ENCODE peak calls at places on chromosome 20, in eight cellular contexts. L is stimulated activated naive CD8-positive, alpha-beta T cell treated with anti-CD3 and anti-CD28 coated beads, Interleukin-15, Interleukin-2, amounts not matched to agents 100 U/mL and 50 U/mL, for 24 hours; C is Peyer's patch; W is breast epithelium; E is GM10248; S is WTC11; Q is GM06990; D is CD4-positive, alpha-beta T cell. R is an unnamed sample.

GRCh38 chr20:37316775-37317170 is 27.3 kb downstream of the MANBAL start:
- DNase-seq in L (no peak), C (no peak), W (no peak), E (no peak), S (no peak), Q (no peak), D (no peak), R (no peak)

GRCh38 chr20:35298264-35298663 is 6.0 kb upstream of the FAM83C start:
- DNase-seq in L (no peak), C (no peak), W (no peak), E (no peak), S (no peak), Q (no peak), D (no peak), R (no peak)

GRCh38 chr20:4905612-4906011 is 95.7 kb downstream of the SLC23A2 start:
- DNase-seq in L (no peak), C (no peak), W (no peak), E (no peak), S (no peak), Q (no peak), D (no peak), R (no peak)

GRCh38 chr20:1935696-1936366 is 40.6 kb downstream of the SIRPA start:
- DNase-seq in L (no peak), C (peak), W (no peak), E (no peak), S (no peak), Q (no peak), D (no peak), R (no peak)

GRCh38 chr20:64130876-64131275 is 23.5 kb upstream of the NPBWR2 start:
- DNase-seq in L (no peak), C (no peak), W (no peak), E (no peak), S (no peak), Q (no peak), D (no peak), R (no peak)

GRCh38 chr20:45860573-45861011 is 3.2 kb downstream of the ZSWIM3 start:
- DNase-seq in L (no peak), C (no peak), W (no peak), E (no peak), S (no peak), Q (no peak), D (no peak), R (no peak)

GRCh38 chr20:16243470-16243869 is 329.8 kb downstream of the KIF16B start:
- DNase-seq in L (no peak), C (no peak), W (no peak), E (no peak), S (no peak), Q (no peak), D (no peak), R (no peak)

GRCh38 chr20:22763257-22763906 is 179.0 kb upstream of the FOXA2 start:
- DNase-seq in L (no peak), C (no peak), W (no peak), E (no peak), S (no peak), Q (no peak), D (no peak), R (no peak)

GRCh38 chr20:61931476-61932198 is 134.0 kb downstream of the TAF4 start:
- DNase-seq in L (no peak), C (peak), W (peak), E (no peak), S (no peak), Q (no peak), D (no peak), R (no peak)

GRCh38 chr20:539848-540247 is 3.7 kb downstream of the CSNK2A1 start:
- DNase-seq in L (no peak), C (no peak), W (no peak), E (no peak), S (no peak), Q (no peak), D (no peak), R (no peak)

GRCh38 chr20:20740595-20740994 is 28.2 kb upstream of the RALGAPA2 start:
- DNase-seq in L (no peak), C (no peak), W (no peak), E (no peak), S (no peak), Q (no peak), D (no peak), R (no peak)

GRCh38 chr20:43736588-43737091 is 9.8 kb upstream of the GTSF1L start:
- DNase-seq in L (peak), C (no peak), W (no peak), E (peak), S (peak), Q (peak), D (no peak), R (peak)

GRCh38 chr20:40960101-40960500 is 68.5 kb upstream of the TOP1 start:
- DNase-seq in L (no peak), C (peak), W (no peak), E (no peak), S (no peak), Q (no peak), D (no peak), R (peak)

GRCh38 chr20:22354647-22355046 is 229.7 kb downstream of the FOXA2 start:
- DNase-seq in L (no peak), C (no peak), W (no peak), E (no peak), S (no peak), Q (no peak), D (no peak), R (no peak)

GRCh38 chr20:62400021-62400420 is 7.1 kb downstream of the CABLES2 start:
- DNase-seq in L (no peak), C (no peak), W (no peak), E (no peak), S (no peak), Q (no peak), D (no peak), R (no peak)

GRCh38 chr20:20241966-20242365 is 125.9 kb upstream of the INSM1 start:
- DNase-seq in L (no peak), C (no peak), W (no peak), E (no peak), S (no peak), Q (no peak), D (no peak), R (no peak)

GRCh38 chr20:4384961-4385360 is 336.7 kb upstream of the PRND start:
- DNase-seq in L (no peak), C (no peak), W (no peak), E (no peak), S (no peak), Q (no peak), D (no peak), R (no peak)

GRCh38 chr20:3797592-3798404 is 1.7 kb downstream of the CDC25B start:
- DNase-seq in L (peak), C (no peak), W (no peak), E (peak), S (no peak), Q (no peak), D (no peak), R (no peak)

GRCh38 chr20:33515569-33516216 is 25.8 kb downstream of the CBFA2T2 start:
- DNase-seq in L (no peak), C (no peak), W (no peak), E (no peak), S (no peak), Q (no peak), D (no peak), R (no peak)

GRCh38 chr20:59255256-59255655 is 45.2 kb upstream of the EDN3 start:
- DNase-seq in L (no peak), C (no peak), W (no peak), E (no peak), S (no peak), Q (no peak), D (no peak), R (no peak)

GRCh38 chr20:45972500-45973183 is 639 bp upstream of the ZNF335 start:
- DNase-seq in L (no peak), C (peak), W (no peak), E (peak), S (no peak), Q (no peak), D (no peak), R (peak)

GRCh38 chr20:1718604-1719384 is 61.2 kb upstream of the SIRPG start:
- DNase-seq in L (no peak), C (no peak), W (no peak), E (no peak), S (no peak), Q (no peak), D (no peak), R (no peak)

GRCh38 chr20:2364014-2364413 is 16.7 kb upstream of the TGM6 start:
- DNase-seq in L (no peak), C (no peak), W (no peak), E (no peak), S (no peak), Q (no peak), D (no peak), R (no peak)

GRCh38 chr20:62430871-62431447 is 3.6 kb upstream of the RBBP8NL start:
- DNase-seq in L (no peak), C (no peak), W (no peak), E (no peak), S (no peak), Q (no peak), D (no peak), R (no peak)

GRCh38 chr20:47950103-47950502 is 164.8 kb upstream of the SULF2 start:
- DNase-seq in L (no peak), C (no peak), W (no peak), E (no peak), S (no peak), Q (no peak), D (no peak), R (no peak)

GRCh38 chr20:59723108-59723500 is 118.8 kb downstream of the PHACTR3 start:
- DNase-seq in L (no peak), C (no peak), W (no peak), E (no peak), S (no peak), Q (no peak), D (no peak), R (no peak)

GRCh38 chr20:35768731-35769664 is 2.8 kb upstream of the PHF20 start:
- DNase-seq in L (peak), C (peak), W (peak), E (peak), S (peak), Q (peak), D (no peak), R (peak)

GRCh38 chr20:16576219-16576618 is 3.0 kb upstream of the KIF16B start:
- DNase-seq in L (no peak), C (no peak), W (no peak), E (no peak), S (peak), Q (no peak), D (no peak), R (no peak)

GRCh38 chr20:5090191-5090590 is 29.6 kb downstream of the PCNA start:
- DNase-seq in L (no peak), C (no peak), W (no peak), E (peak), S (no peak), Q (no peak), D (no peak), R (peak)

GRCh38 chr20:23205656-23206055 is 119.5 kb upstream of the CD93 start:
- DNase-seq in L (no peak), C (no peak), W (no peak), E (no peak), S (peak), Q (no peak), D (no peak), R (no peak)

GRCh38 chr20:23566199-23566932 is 1.9 kb downstream of the CST9L start:
- DNase-seq in L (no peak), C (no peak), W (no peak), E (no peak), S (no peak), Q (no peak), D (no peak), R (no peak)

GRCh38 chr20:33444797-33445560 is 1.4 kb upstream of the SNTA1 start:
- DNase-seq in L (peak), C (no peak), W (no peak), E (no peak), S (peak), Q (no peak), D (peak), R (no peak)

R was measured in GM13976.